ENCODE peak calls at places on chromosomes 16 and 17, in nine cellular contexts. V is A549, W is hepatocyte, N is HL-60, L is nephron progenitor cell, B is prostate gland, Z is omental fat pad, K is astrocyte of the cerebellum, S is foreskin fibroblast. T is an unnamed sample.

GRCh38 chr17:64057701-64058263 is 37.3 kb upstream of the ICAM2 start:
- DNase-seq in W (no peak), N (no peak), K (no peak), Z (no peak), L (no peak), V (no peak), B (no peak), S (no peak), T (no peak)

GRCh38 chr17:32803544-32803943 is 73.4 kb downstream of the MYO1D start:
- DNase-seq in W (no peak), Z (no peak), N (no peak), S (peak), L (no peak), B (no peak), V (no peak), K (no peak), T (no peak)

GRCh38 chr16:11698271-11698689 is 30.0 kb downstream of the SNN start:
- DNase-seq in W (no peak), L (no peak), S (no peak), V (no peak), Z (no peak), B (no peak), K (no peak), N (no peak), T (peak)

GRCh38 chr16:67865318-67865717 is 7.5 kb upstream of the EDC4 start:
- DNase-seq in B (no peak), W (no peak), N (peak), L (no peak), V (peak), K (no peak), Z (no peak), S (no peak), T (peak)

GRCh38 chr17:56997313-56997712 is 19.4 kb downstream of the SCPEP1 start:
- DNase-seq in S (no peak), N (no peak), K (no peak), B (no peak), V (no peak), W (no peak), Z (no peak), L (no peak), T (no peak)

GRCh38 chr16:64240586-64240985 is 881.3 kb downstream of the CDH11 start:
- DNase-seq in S (no peak), W (no peak), B (no peak), V (no peak), L (no peak), N (no peak), K (no peak), Z (no peak), T (no peak)

GRCh38 chr16:24253192-24253591 is 2.9 kb upstream of the CACNG3 start:
- DNase-seq in W (peak), Z (no peak), L (peak), K (no peak), B (no peak), S (no peak), V (peak), N (peak), T (peak)

GRCh38 chr17:1933875-1934715 is 91.0 kb downstream of the RTN4RL1 start:
- DNase-seq in K (no peak), S (no peak), V (no peak), N (no peak), B (no peak), L (no peak), W (no peak), Z (no peak), T (no peak)

GRCh38 chr16:50182441-50182840 is 29.3 kb downstream of the TENT4B start:
- DNase-seq in B (no peak), W (no peak), V (no peak), K (no peak), S (no peak), Z (no peak), N (no peak), L (no peak), T (no peak)

GRCh38 chr17:57113656-57114055 is 28.6 kb downstream of the AKAP1 start:
- DNase-seq in K (no peak), B (no peak), V (no peak), Z (no peak), S (no peak), L (no peak), N (no peak), W (no peak), T (no peak)

GRCh38 chr16:9046667-9047055 is 44.8 kb upstream of the HAPSTR1 start:
- DNase-seq in V (no peak), K (no peak), N (no peak), B (no peak), S (no peak), Z (no peak), L (no peak), W (no peak), T (no peak)

GRCh38 chr17:63431939-63432804 is 13.9 kb downstream of the CYB561 start:
- DNase-seq in Z (no peak), W (peak), S (peak), V (no peak), L (no peak), B (peak), N (no peak), K (peak), T (no peak)

GRCh38 chr17:21085707-21086106 is 41.1 kb upstream of the DHRS7B start:
- DNase-seq in V (no peak), Z (no peak), L (no peak), N (no peak), W (no peak), K (no peak), B (no peak), S (no peak), T (no peak)

GRCh38 chr16:88782454-88783390 is 2.3 kb downstream of the PIEZO1 start:
- DNase-seq in W (no peak), Z (no peak), S (peak), B (no peak), K (no peak), N (no peak), L (peak), V (no peak), T (peak)

GRCh38 chr17:78128616-78129384 is at the start of gene TMC6:
- DNase-seq in Z (no peak), K (no peak), V (peak), N (peak), B (peak), W (peak), S (no peak), L (peak), T (no peak)

GRCh38 chr16:81902025-81902424 is 109.2 kb downstream of the SDR42E1 start:
- DNase-seq in N (no peak), K (no peak), S (no peak), B (no peak), V (no peak), L (no peak), Z (no peak), W (no peak), T (peak)

GRCh38 chr16:3971706-3972105 is 91.2 kb upstream of the CREBBP start:
- DNase-seq in Z (no peak), V (no peak), B (no peak), L (no peak), W (no peak), S (no peak), N (no peak), K (no peak), T (peak)

GRCh38 chr17:8156174-8156992 is 4.2 kb upstream of the PER1 start:
- DNase-seq in V (peak), L (peak), W (peak), N (peak), S (peak), Z (peak), K (peak), B (peak), T (peak)
- TF ChIP-seq CTCF in V (no peak), L (no peak), W (no peak), N (no peak), S (no peak), Z (no peak), K (no peak), B (no peak), T (peak)

GRCh38 chr17:6420173-6420641 is 14.7 kb downstream of the AIPL1 start:
- DNase-seq in V (peak), N (peak), L (peak), B (no peak), K (no peak), W (peak), S (no peak), Z (no peak), T (no peak)
- TF ChIP-seq CTCF in V (peak), N (no peak), L (peak), B (peak), K (peak), W (peak), S (peak), Z (no peak), T (peak)

DNA sequence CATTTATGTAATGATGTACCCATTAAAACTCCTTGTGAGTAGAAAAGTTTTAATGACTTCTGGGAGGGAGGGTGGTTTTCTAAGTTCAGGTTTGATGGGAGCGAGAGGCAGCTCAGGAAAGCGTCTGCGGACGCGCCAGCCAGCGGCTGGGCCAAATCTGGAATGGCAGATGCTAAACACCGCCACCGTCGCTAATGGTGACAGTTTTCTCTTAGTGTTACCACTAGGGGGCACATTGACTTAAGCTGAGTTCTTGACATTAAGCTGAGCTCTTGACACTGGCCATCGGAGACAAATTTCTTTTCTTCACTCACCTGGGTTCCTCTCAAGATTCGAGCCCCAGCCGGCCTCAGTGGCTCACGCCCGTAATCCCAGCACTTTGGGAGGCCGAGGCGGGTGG is 6.7 kb downstream of the TRPV1 start:
- DNase-seq in N (peak), V (peak), W (no peak), K (no peak), Z (no peak), S (no peak), B (no peak), L (peak), T (no peak)
- TF ChIP-seq CTCF in N (peak), V (peak), W (peak), K (peak), Z (no peak), S (peak), B (no peak), L (peak), T (peak)

GRCh38 chr16:17204248-17205043 is 266.3 kb downstream of the XYLT1 start:
- DNase-seq in B (no peak), V (no peak), S (no peak), K (no peak), W (no peak), L (no peak), N (no peak), Z (no peak), T (no peak)

GRCh38 chr16:17211797-17212196 is 259.0 kb downstream of the XYLT1 start:
- DNase-seq in W (no peak), S (no peak), K (no peak), L (peak), V (no peak), Z (no peak), N (peak), B (no peak), T (no peak)

GRCh38 chr16:17205279-17206139 is 265.3 kb downstream of the XYLT1 start:
- DNase-seq in L (no peak), K (peak), S (peak), B (peak), W (peak), Z (no peak), N (no peak), V (no peak), T (no peak)

DNA sequence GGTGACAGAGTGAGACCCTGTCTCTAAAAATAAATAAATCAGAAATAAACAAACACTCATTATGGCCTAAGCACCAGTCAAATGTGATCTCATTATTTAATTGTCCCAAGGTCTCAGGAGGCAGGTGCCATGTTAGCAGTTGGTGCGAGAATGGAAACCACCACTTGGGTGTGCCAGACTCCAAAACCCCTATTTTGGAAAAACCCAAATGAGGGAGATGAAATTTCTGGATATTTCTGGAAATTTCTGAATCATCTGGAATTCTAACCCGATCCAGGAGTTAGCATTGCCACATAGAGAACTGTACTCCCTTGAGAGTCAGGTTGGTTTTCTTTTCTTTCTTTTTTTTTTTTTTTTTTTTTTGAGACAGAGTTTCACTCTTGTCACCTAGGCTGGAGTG is 264.0 kb downstream of the XYLT1 start:
- DNase-seq in K (no peak), L (no peak), S (no peak), Z (no peak), V (no peak), N (no peak), W (no peak), B (no peak), T (no peak)
- TF ChIP-seq CTCF in K (no peak), L (no peak), S (peak), Z (no peak), V (no peak), N (no peak), W (no peak), B (no peak), T (no peak)